ENCODE peak calls at places on chromosomes 3 and 15, in nine cellular contexts. O is mammary epithelial cell; Z is uterus; F is heart right ventricle; T is endodermal cell; Y is Panc1; H is CD4-positive, alpha-beta memory T cell; E is tibial nerve; X is cardiac muscle cell. U is an unnamed sample.

GRCh38 chr3:113660901-113661300 is 35.5 kb downstream of the USF3 start:
- DNase-seq in H (no peak), E (no peak), T (no peak), F (peak; percentile 37), Z (no peak), Y (no peak), O (no peak), X (no peak), U (no peak)

GRCh38 chr15:72982750-72983149 is 69.5 kb upstream of the NEO1 start:
- DNase-seq in E (no peak), Y (no peak), F (no peak), O (no peak), H (no peak), Z (no peak), T (no peak), X (peak; percentile 27), U (no peak)

GRCh38 chr3:15875016-15875689 is 77.4 kb upstream of the ANKRD28 start:
- DNase-seq in X (peak; percentile 13), Z (no peak), Y (no peak), H (no peak), F (no peak), E (no peak), T (no peak), O (peak; percentile 43), U (no peak)

GRCh38 chr3:197428117-197428761 is 127.5 kb downstream of the BDH1 start:
- DNase-seq in H (peak; percentile 18), X (peak; percentile 52), E (peak; percentile 43), T (peak; percentile 67), Z (no peak), O (peak; percentile 25), Y (no peak), F (peak; percentile 35), U (no peak)

GRCh38 chr15:67601008-67601620 is 58.6 kb downstream of the MAP2K5 start:
- DNase-seq in X (peak; percentile 22), H (no peak), E (no peak), T (no peak), F (no peak), Z (no peak), O (no peak), Y (no peak), U (no peak)

GRCh38 chr15:99692825-99693224 is 40.4 kb downstream of the LYSMD4 start:
- DNase-seq in O (peak; percentile 39), T (no peak), H (no peak), E (no peak), X (no peak), Y (no peak), Z (no peak), F (no peak), U (no peak)

GRCh38 chr3:131795382-131796085 is 239.3 kb downstream of the CPNE4 start:
- DNase-seq in E (peak; percentile 26), O (no peak), H (no peak), T (no peak), F (peak; percentile 8), X (peak; percentile 64), Y (no peak), Z (no peak), U (no peak)

GRCh38 chr3:187739561-187740445 is 5.5 kb downstream of the BCL6 start:
- DNase-seq in F (peak; percentile 82), Z (peak; percentile 95), H (peak; percentile 83), X (peak; percentile 96), O (peak; percentile 76), T (peak; percentile 94), E (peak; percentile 87), Y (peak; percentile 72), U (peak; percentile 70)

GRCh38 chr3:107942244-107942643 is 148.6 kb downstream of the CD47 start:
- DNase-seq in H (no peak), F (no peak), O (peak; percentile 79), E (no peak), T (no peak), X (no peak), Y (no peak), Z (no peak), U (no peak)

GRCh38 chr15:44028349-44028748 is 166.7 kb downstream of the FRMD5 start:
- DNase-seq in E (no peak), X (no peak), T (no peak), Y (no peak), F (no peak), O (peak; percentile 23), Z (no peak), H (no peak), U (no peak)

GRCh38 chr3:37645801-37646380 is 215.8 kb upstream of the CTDSPL start:
- DNase-seq in F (peak; percentile 48), X (no peak), Y (no peak), Z (no peak), O (no peak), E (no peak), T (no peak), H (no peak), U (no peak)

GRCh38 chr3:149401215-149401925 is 23.9 kb upstream of the TM4SF1 start:
- DNase-seq in O (peak; percentile 69), Z (no peak), F (no peak), T (no peak), E (no peak), Y (no peak), X (peak; percentile 59), H (no peak), U (no peak)

GRCh38 chr3:9747267-9747666 is 2.5 kb upstream of the OGG1 start:
- DNase-seq in O (no peak), Y (no peak), E (no peak), F (no peak), X (peak; percentile 55), Z (no peak), H (no peak), T (no peak), U (no peak)

GRCh38 chr3:44995142-44995770 is 19.2 kb downstream of the EXOSC7 start:
- DNase-seq in H (no peak), Y (no peak), E (peak; percentile 88), X (peak; percentile 77), T (no peak), Z (peak; percentile 32), F (peak; percentile 64), O (no peak), U (no peak)

GRCh38 chr3:33299395-33300081 is 22.3 kb downstream of the FBXL2 start:
- DNase-seq in O (peak; percentile 84), Y (no peak), T (no peak), H (no peak), F (no peak), X (peak; percentile 34), Z (no peak), E (no peak), U (no peak)

GRCh38 chr3:122186372-122186771 is 2.9 kb downstream of the CASR start:
- DNase-seq in H (no peak), F (no peak), Y (no peak), T (no peak), O (no peak), E (no peak), Z (no peak), X (no peak), U (no peak)

GRCh38 chr3:37243811-37244748 is 69.7 kb upstream of the LRRFIP2 start:
- DNase-seq in F (peak; percentile 84), Y (no peak), E (peak; percentile 76), T (peak; percentile 89), Z (peak; percentile 64), X (peak; percentile 73), O (peak; percentile 84), H (peak; percentile 18), U (peak; percentile 23)

GRCh38 chr15:64683378-64683777 is 92.0 kb downstream of the RBPMS2 start:
- DNase-seq in O (no peak), T (no peak), Z (no peak), H (no peak), X (no peak), E (no peak), F (no peak), Y (no peak), U (no peak)

GRCh38 chr3:4936982-4937614 is 42.1 kb upstream of the BHLHE40 start:
- DNase-seq in X (no peak), Z (no peak), E (no peak), F (no peak), O (no peak), Y (no peak), H (no peak), T (no peak), U (no peak)

GRCh38 chr3:125142418-125142778 is 70.2 kb downstream of the SLC12A8 start:
- DNase-seq in O (no peak), H (no peak), Y (no peak), Z (no peak), X (no peak), T (peak; percentile 73), F (no peak), E (no peak), U (no peak)

GRCh38 chr15:53457479-53457878 is 302.0 kb downstream of the WDR72 start:
- DNase-seq in H (no peak), O (no peak), T (no peak), Z (no peak), X (no peak), F (no peak), E (no peak), Y (no peak), U (no peak)
- H3K9me3 ChIP-seq in H (no peaks in the 10 kb centered on the region), O (peaks cover 4% of the 10 kb centered on the region), T (peaks cover 5% of the 10 kb centered on the region), Z (no peaks in the 10 kb centered on the region), X (no peaks in the 10 kb centered on the region), F (peaks cover 9% of the 10 kb centered on the region), E (peaks cover 4% of the 10 kb centered on the region), Y (no peaks in the 10 kb centered on the region), U (no peaks in the 10 kb centered on the region)

DNA sequence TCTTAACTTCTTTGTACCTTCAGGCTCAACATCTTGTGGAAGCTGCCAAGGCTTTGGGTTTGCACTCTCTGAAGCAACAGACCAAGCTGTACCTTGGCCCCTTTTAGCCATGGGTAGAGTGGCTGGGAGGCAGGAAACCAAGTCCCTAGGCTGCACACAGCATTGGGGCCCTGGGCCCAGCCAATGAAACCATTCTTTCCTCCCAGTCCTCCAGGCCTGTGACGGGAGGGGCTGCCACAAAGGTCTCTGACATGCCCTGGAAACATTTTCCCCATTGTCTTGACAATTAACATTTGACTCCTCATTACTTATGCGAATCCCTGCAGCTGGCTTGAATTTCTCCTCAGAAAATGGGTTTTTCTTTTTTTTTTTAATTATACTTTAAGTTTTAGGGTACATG is 253.1 kb upstream of the GADL1 start:
- DNase-seq in E (no peak), O (no peak), Y (no peak), H (no peak), Z (no peak), F (no peak), X (no peak), T (no peak), U (no peak)
- H3K9me3 ChIP-seq in E (peaks cover 28% of the 10 kb centered on the region), O (peaks cover 7% of the 10 kb centered on the region), Y (no peaks in the 10 kb centered on the region), H (no peaks in the 10 kb centered on the region), Z (no peaks in the 10 kb centered on the region), F (peaks cover 24% of the 10 kb centered on the region), X (no peaks in the 10 kb centered on the region), T (peaks cover 32% of the 10 kb centered on the region), U (no peaks in the 10 kb centered on the region)

DNA sequence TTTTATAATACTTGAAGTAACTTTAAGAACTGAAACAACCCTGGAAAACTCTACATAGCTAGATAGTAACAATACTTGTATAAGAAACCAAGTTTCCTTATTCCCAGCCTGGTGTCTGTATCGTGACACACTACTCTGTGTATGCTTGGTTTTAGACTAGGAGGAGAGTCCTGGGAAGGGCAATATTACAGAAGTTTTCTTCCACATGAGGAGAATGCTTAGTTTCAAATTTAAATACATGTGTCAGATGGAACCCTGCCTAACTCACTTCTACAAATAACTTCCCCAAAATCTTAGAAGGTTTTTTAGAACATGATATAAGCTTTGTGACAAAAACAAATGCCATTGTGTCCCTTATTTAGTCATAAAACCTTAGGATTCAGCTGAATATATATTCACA is 7.2 kb upstream of the IL20RB start:
- DNase-seq in X (no peak), F (no peak), T (no peak), H (no peak), O (no peak), Y (no peak), Z (no peak), E (no peak), U (no peak)
- H3K9me3 ChIP-seq in X (no peaks in the 10 kb centered on the region), F (no peaks in the 10 kb centered on the region), T (peaks cover 6% of the 10 kb centered on the region), H (no peaks in the 10 kb centered on the region), O (no peaks in the 10 kb centered on the region), Y (no peaks in the 10 kb centered on the region), Z (no peaks in the 10 kb centered on the region), E (no peaks in the 10 kb centered on the region), U (no peaks in the 10 kb centered on the region)

GRCh38 chr15:53401503-53401902 is 358.0 kb downstream of the WDR72 start:
- DNase-seq in F (no peak), O (no peak), T (peak; percentile 59), Z (no peak), E (no peak), H (no peak), X (no peak), Y (no peak), U (no peak)
- H3K9me3 ChIP-seq in F (no peaks in the 10 kb centered on the region), O (peaks cover 3% of the 10 kb centered on the region), T (no peaks in the 10 kb centered on the region), Z (no peaks in the 10 kb centered on the region), E (no peaks in the 10 kb centered on the region), H (no peaks in the 10 kb centered on the region), X (no peaks in the 10 kb centered on the region), Y (no peaks in the 10 kb centered on the region), U (no peaks in the 10 kb centered on the region)

U was measured in T-helper 17 cell.